ENCODE peak calls at places on chromosome X, in five cellular contexts. S is NCI-H1105, Z is iPS-NIHi11, V is fibroblast of gingiva, X is NCI-H446. K is an unnamed sample.
A peak's percentile ranks its signal among the peaks of the same experiment; 100 is the strongest.

GRCh38 chrX:13430136-13430827 is 110.4 kb upstream of the ATXN3L start:
- DNase-seq in V (no peak), X (no peak), S (no peak), Z (no peak), K (no peak)

GRCh38 chrX:14920196-14920595 is 47.0 kb downstream of the MOSPD2 start:
- DNase-seq in X (no peak), Z (no peak), S (no peak), V (peak; percentile 26), K (no peak)

GRCh38 chrX:8692886-8693285 is 39.1 kb downstream of the ANOS1 start:
- DNase-seq in S (no peak), V (no peak), Z (no peak), X (no peak), K (no peak)

GRCh38 chrX:126300401-126300800 is 134.3 kb upstream of the DCAF12L2 start:
- DNase-seq in Z (no peak), V (no peak), S (no peak), X (no peak), K (no peak)

GRCh38 chrX:119655125-119655524 is 37.8 kb downstream of the SEPTIN6 start:
- DNase-seq in V (no peak), X (no peak), Z (no peak), S (no peak), K (no peak)

GRCh38 chrX:73289039-73289438 is 74.4 kb upstream of the NAP1L2 start:
- DNase-seq in X (no peak), Z (peak; percentile 28), V (no peak), S (no peak), K (no peak)

GRCh38 chrX:15848576-15848975 is 6.0 kb downstream of the AP1S2 start:
- DNase-seq in Z (no peak), X (no peak), S (no peak), V (peak; percentile 38), K (no peak)

GRCh38 chrX:40037367-40037766 is 60.4 kb downstream of the BCOR start:
- DNase-seq in Z (no peak), X (no peak), V (no peak), S (no peak), K (no peak)

GRCh38 chrX:17788439-17788838 is 51.1 kb downstream of the SCML1 start:
- DNase-seq in X (no peak), Z (peak; percentile 67), V (peak; percentile 14), S (no peak), K (no peak)

GRCh38 chrX:120302434-120302833 is 8.8 kb downstream of the TMEM255A start:
- DNase-seq in S (no peak), V (no peak), X (no peak), Z (peak; percentile 10), K (no peak)

GRCh38 chrX:68307767-68308166 is 125.5 kb downstream of the OPHN1 start:
- DNase-seq in V (peak; percentile 69), S (no peak), X (no peak), Z (no peak), K (peak; percentile 23)

GRCh38 chrX:31860686-31861085 is 788.8 kb upstream of the FTHL17 start:
- DNase-seq in S (no peak), X (no peak), Z (no peak), V (no peak), K (no peak)

GRCh38 chrX:100098660-100099375 is 311.3 kb downstream of the PCDH19 start:
- DNase-seq in V (no peak), S (no peak), Z (no peak), X (no peak), K (no peak)

GRCh38 chrX:129781134-129782014 is 1.6 kb downstream of the SASH3 start:
- DNase-seq in S (no peak), Z (no peak), X (peak; percentile 41), V (no peak), K (no peak)

GRCh38 chrX:2677764-2678163 is 13.3 kb upstream of the CD99 start:
- DNase-seq in S (no peak), V (peak; percentile 98), Z (peak; percentile 28), X (no peak), K (peak; percentile 77)

GRCh38 chrX:17464196-17464595 is 89.2 kb downstream of the NHS start:
- DNase-seq in V (no peak), S (no peak), Z (no peak), X (no peak), K (no peak)

GRCh38 chrX:134026732-134027311 is 41.4 kb upstream of the GPC3 start:
- DNase-seq in X (peak; percentile 36), Z (peak; percentile 42), S (no peak), V (peak; percentile 0), K (no peak)

GRCh38 chrX:128816919-128817318 is 706.4 kb downstream of the SMARCA1 start:
- DNase-seq in X (no peak), V (no peak), S (no peak), Z (peak; percentile 23), K (no peak)

GRCh38 chrX:33188881-33189280 is 22.5 kb downstream of the DMD start:
- DNase-seq in S (no peak), V (no peak), Z (no peak), X (no peak), K (no peak)

GRCh38 chrX:136310411-136310810 is 9.6 kb downstream of the ADGRG4 start:
- DNase-seq in V (no peak), S (no peak), Z (peak; percentile 14), X (no peak), K (no peak)

GRCh38 chrX:153468008-153468580 is 2.3 kb downstream of the HAUS7 start:
- DNase-seq in Z (no peak), X (peak; percentile 8), S (no peak), V (no peak), K (no peak)

GRCh38 chrX:12013220-12013619 is 125.1 kb upstream of the FRMPD4 start:
- DNase-seq in V (no peak), Z (no peak), S (no peak), X (no peak), K (peak; percentile 20)

GRCh38 chrX:8103655-8104054 is 67.4 kb downstream of the VCX2 start:
- DNase-seq in X (no peak), S (no peak), V (no peak), Z (no peak), K (no peak)

GRCh38 chrX:154502098-154502497 is 11.7 kb upstream of the SLC10A3 start:
- DNase-seq in Z (no peak), S (no peak), X (no peak), V (no peak), K (no peak)

GRCh38 chrX:42524374-42524773 is 253.6 kb downstream of the PPP1R2C start:
- DNase-seq in X (no peak), V (no peak), S (no peak), Z (no peak), K (no peak)

GRCh38 chrX:153854702-153855101 is 24.4 kb upstream of the PDZD4 start:
- DNase-seq in Z (no peak), S (no peak), V (no peak), X (no peak), K (no peak)

GRCh38 chrX:79330022-79330421 is 37.1 kb downstream of the ITM2A start:
- DNase-seq in Z (peak; percentile 12), X (no peak), V (no peak), S (no peak), K (no peak)

GRCh38 chrX:50407976-50408375 is 62.6 kb downstream of the DGKK start:
- DNase-seq in V (no peak), Z (peak; percentile 11), X (no peak), S (no peak), K (no peak)

GRCh38 chrX:102720237-102721168 is at the start of gene GPRASP3:
- DNase-seq in S (peak; percentile 56), X (no peak), V (peak; percentile 73), Z (peak; percentile 71), K (no peak)

GRCh38 chrX:131402124-131402811 is 113.2 kb upstream of the IGSF1 start:
- DNase-seq in S (no peak), V (no peak), X (no peak), Z (no peak), K (no peak)

GRCh38 chrX:120358687-120359086 is 3.2 kb upstream of the ATP1B4 start:
- DNase-seq in X (no peak), V (no peak), S (no peak), Z (peak; percentile 4), K (peak; percentile 8)

GRCh38 chrX:52544147-52544840 is 27.4 kb upstream of the XAGE1B start:
- DNase-seq in X (no peak), V (no peak), S (no peak), Z (no peak), K (no peak)

GRCh38 chrX:130654409-130654970 is 248.5 kb downstream of the ENOX2 start:
- DNase-seq in S (no peak), Z (no peak), X (no peak), V (peak; percentile 23), K (no peak)

GRCh38 chrX:73563740-73564073 is 710 bp downstream of the CHIC1 start:
- DNase-seq in X (no peak), S (no peak), Z (no peak), V (peak; percentile 1), K (no peak)

GRCh38 chrX:12955882-12956703 is 18.8 kb upstream of the TMSB4X start:
- DNase-seq in Z (no peak), S (no peak), V (peak; percentile 54), X (no peak), K (no peak)

GRCh38 chrX:46704767-46705386 is 54.0 kb downstream of the SLC9A7 start:
- DNase-seq in V (no peak), X (no peak), S (no peak), Z (no peak), K (no peak)

GRCh38 chrX:115030635-115031034 is 13.2 kb upstream of the IL13RA2 start:
- DNase-seq in X (no peak), V (no peak), Z (no peak), S (peak; percentile 75), K (no peak)

K was measured in HS-27A.